ENCODE peak calls at places on chromosomes 3 and 15, in four cellular contexts. A is A673; X is stimulated activated CD4-positive, alpha-beta T cell treated with anti-CD3 and anti-CD28 coated beads, Interleukin-1b, Interleukin-23, amount 100 ng/mL, for 1 hour; E is NCI-H226. Z is an unnamed sample.

GRCh38 chr3:112056451-112056929 is 22.0 kb downstream of the TMPRSS7 start:
- DNase-seq in A (no peak), E (peak), X (no peak), Z (no peak)

GRCh38 chr15:37104413-37105392 is 4.4 kb upstream of the MEIS2 start:
- DNase-seq in A (no peak), X (no peak), E (no peak), Z (no peak)

GRCh38 chr3:166462876-166463275 is 625.7 kb upstream of the BCHE start:
- DNase-seq in X (no peak), E (no peak), A (no peak), Z (no peak)

GRCh38 chr15:50182233-50183013 is 427 bp downstream of the SLC27A2 start:
- DNase-seq in X (no peak), E (no peak), A (no peak), Z (peak)

GRCh38 chr3:98329392-98330124 is 24.1 kb upstream of the OR5K4 start:
- DNase-seq in A (peak), E (peak), X (no peak), Z (peak)

GRCh38 chr3:127734754-127735473 is 62.2 kb downstream of the ABTB1 start:
- DNase-seq in A (peak), E (peak), X (no peak), Z (no peak)

GRCh38 chr3:129278970-129279906 is 568 bp downstream of the HMCES start:
- DNase-seq in X (no peak), E (peak), A (peak), Z (peak)

GRCh38 chr15:64574220-64574994 is 114.0 kb downstream of the ZNF609 start:
- DNase-seq in E (peak), X (no peak), A (peak), Z (peak)

GRCh38 chr3:62622553-62623174 is 249.3 kb upstream of the FEZF2 start:
- DNase-seq in X (no peak), A (peak), E (peak), Z (peak)

GRCh38 chr3:38102073-38102844 is 34.7 kb downstream of the ACAA1 start:
- DNase-seq in X (no peak), A (no peak), E (no peak), Z (no peak)

GRCh38 chr3:127172211-127172610 is 20.7 kb upstream of the PRR23E start:
- DNase-seq in X (no peak), A (no peak), E (no peak), Z (peak)

GRCh38 chr15:31150732-31151212 is 49.2 kb upstream of the TRPM1 start:
- DNase-seq in X (no peak), E (no peak), A (no peak), Z (no peak)

GRCh38 chr3:128432898-128433629 is 33.6 kb downstream of the DNAJB8 start:
- DNase-seq in E (no peak), A (no peak), X (no peak), Z (peak)

GRCh38 chr3:188153949-188154757 is at the start of gene LPP:
- DNase-seq in E (peak), X (peak), A (peak), Z (peak)

GRCh38 chr15:88401269-88401971 is 65.8 kb downstream of the MRPL46 start:
- DNase-seq in A (no peak), X (no peak), E (no peak), Z (no peak)

GRCh38 chr3:90015688-90016356 is 908.4 kb downstream of the EPHA3 start:
- DNase-seq in A (peak), X (no peak), E (no peak), Z (peak)

GRCh38 chr3:15501126-15501525 is 20.4 kb downstream of the COLQ start:
- DNase-seq in A (no peak), E (no peak), X (no peak), Z (peak)

GRCh38 chr15:89680282-89680873 is 1.2 kb upstream of the PLIN1 start:
- DNase-seq in X (no peak), E (no peak), A (no peak), Z (no peak)

GRCh38 chr3:129412542-129413198 is 15.8 kb downstream of the EFCAB12 start:
- DNase-seq in E (no peak), X (no peak), A (no peak), Z (no peak)

GRCh38 chr3:137293086-137293485 is 335.3 kb downstream of the IL20RB start:
- DNase-seq in E (no peak), X (no peak), A (no peak), Z (no peak)

GRCh38 chr3:62604746-62605351 is 231.5 kb upstream of the FEZF2 start:
- DNase-seq in X (no peak), A (no peak), E (no peak), Z (peak)

GRCh38 chr15:70416851-70417250 is 319.1 kb upstream of the TLE3 start:
- DNase-seq in A (no peak), E (peak), X (no peak), Z (no peak)

GRCh38 chr15:92808611-92809063 is 91.5 kb upstream of the CHD2 start:
- DNase-seq in A (no peak), E (peak), X (no peak), Z (peak)

GRCh38 chr3:7977245-7978103 is 524.1 kb upstream of the LMCD1 start:
- DNase-seq in E (no peak), A (peak), X (no peak), Z (peak)

GRCh38 chr15:32721594-32721993 is 3.8 kb downstream of the GREM1 start:
- DNase-seq in X (no peak), A (no peak), E (no peak), Z (no peak)

GRCh38 chr3:152909180-152909883 is 74.4 kb downstream of the P2RY1 start:
- DNase-seq in A (peak), X (no peak), E (peak), Z (peak)

GRCh38 chr15:62594017-62594416 is 428.9 kb upstream of the C2CD4B start:
- DNase-seq in A (no peak), X (no peak), E (no peak), Z (no peak)

GRCh38 chr3:196016485-196016884 is 65.4 kb downstream of the TFRC start:
- DNase-seq in E (peak), X (no peak), A (peak), Z (no peak)

Z was measured in NCI-H82.